ENCODE peak calls at places on chromosomes 5 and 9, in nine cellular contexts. X, A, C, T, Z, W, F, K and I are unnamed samples.

GRCh38 chr5:103774736-103775135 is 212.1 kb upstream of the NUDT12 start:
- DNase-seq in C (no peak), X (no peak), F (peak), W (no peak), A (no peak), Z (no peak), K (no peak), T (no peak), I (peak)

GRCh38 chr5:107705390-107706014 is 34.8 kb upstream of the EFNA5 start:
- DNase-seq in F (peak), W (no peak), X (no peak), C (no peak), A (no peak), T (no peak), Z (no peak), K (no peak), I (peak)

GRCh38 chr5:79858097-79858723 is 132.9 kb downstream of the MTX3 start:
- DNase-seq in K (peak), X (peak), A (peak), F (peak), W (peak), C (peak), T (peak), Z (peak), I (peak)

GRCh38 chr9:31612336-31613030 is 772.0 kb upstream of the ACO1 start:
- DNase-seq in Z (no peak), K (no peak), W (no peak), C (no peak), X (no peak), A (no peak), T (no peak), F (no peak), I (no peak)

GRCh38 chr5:102731704-102732103 is 23.4 kb upstream of the PAM start:
- DNase-seq in T (no peak), C (no peak), F (no peak), W (no peak), A (no peak), K (no peak), X (no peak), Z (no peak), I (no peak)

GRCh38 chr9:89720721-89721660 is 116.2 kb downstream of the GADD45G start:
- DNase-seq in C (no peak), T (no peak), K (no peak), Z (no peak), W (no peak), A (no peak), X (peak), F (no peak), I (no peak)

GRCh38 chr5:54904425-54904824 is 81.0 kb downstream of the ESM1 start:
- DNase-seq in A (no peak), Z (no peak), T (no peak), W (no peak), X (no peak), F (no peak), K (no peak), C (no peak), I (peak)

GRCh38 chr5:150783422-150783928 is 4.9 kb downstream of the SMIM3 start:
- DNase-seq in X (peak), K (peak), F (peak), W (peak), C (peak), Z (peak), A (peak), T (peak), I (peak)

GRCh38 chr5:167688731-167689130 is 602.7 kb upstream of the WWC1 start:
- DNase-seq in A (no peak), X (no peak), C (no peak), T (no peak), Z (no peak), F (peak), W (no peak), K (no peak), I (peak)

GRCh38 chr5:132566657-132567056 is 9.9 kb downstream of the RAD50 start:
- DNase-seq in W (no peak), A (no peak), T (no peak), F (no peak), X (no peak), C (no peak), K (no peak), Z (no peak), I (no peak)